ENCODE peak calls at places on chromosome 6, in seven cellular contexts. N is GM12865, H is fibroblast of lung, A is Calu3, I is fibroblast of mammary gland, K is heart left ventricle, D is psoas muscle. Q is an unnamed sample.

GRCh38 chr6:551829-552350 is 105.0 kb downstream of the HUS1B start:
- DNase-seq in I (no peak), K (no peak), A (no peak), N (no peak), D (no peak), H (no peak), Q (no peak)

GRCh38 chr6:95973976-95974375 is 41.8 kb upstream of the FUT9 start:
- DNase-seq in I (no peak), N (no peak), K (no peak), D (no peak), H (no peak), A (no peak), Q (no peak)

GRCh38 chr6:21587182-21587924 is 6.2 kb upstream of the SOX4 start:
- DNase-seq in N (peak), A (peak), K (peak), I (peak), H (peak), D (peak), Q (peak)

GRCh38 chr6:36906539-36906938 is 20.8 kb downstream of the C6orf89 start:
- DNase-seq in I (no peak), K (peak), H (no peak), N (no peak), D (no peak), A (no peak), Q (no peak)

GRCh38 chr6:111468329-111469012 is 14.5 kb downstream of the REV3L start:
- DNase-seq in K (no peak), D (no peak), I (peak), N (no peak), A (peak), H (peak), Q (no peak)

GRCh38 chr6:17740559-17741220 is 34.0 kb upstream of the NUP153 start:
- DNase-seq in D (no peak), H (no peak), N (no peak), K (no peak), A (no peak), I (no peak), Q (peak)

GRCh38 chr6:2817778-2818443 is 23.8 kb downstream of the SERPINB1 start:
- DNase-seq in N (no peak), H (peak), D (no peak), K (no peak), I (peak), A (no peak), Q (peak)

GRCh38 chr6:34688956-34689355 is 7.6 kb downstream of the ILRUN start:
- DNase-seq in N (no peak), K (no peak), A (no peak), I (no peak), H (no peak), D (no peak), Q (no peak)

GRCh38 chr6:24589334-24589733 is 56.7 kb downstream of the KIAA0319 start:
- DNase-seq in A (no peak), N (no peak), D (no peak), H (no peak), I (no peak), K (no peak), Q (no peak)

GRCh38 chr6:159229526-159229925 is 60.3 kb downstream of the FNDC1 start:
- DNase-seq in H (no peak), D (no peak), A (no peak), K (no peak), I (no peak), N (no peak), Q (no peak)

GRCh38 chr6:87817226-87817625 is 115.2 kb upstream of the AKIRIN2 start:
- DNase-seq in H (peak), A (no peak), I (peak), K (no peak), N (no peak), D (no peak), Q (no peak)

GRCh38 chr6:168576388-168576787 is 135.4 kb downstream of the SMOC2 start:
- DNase-seq in H (no peak), A (no peak), I (no peak), D (no peak), K (no peak), N (no peak), Q (no peak)

GRCh38 chr6:34953084-34954025 is 64.3 kb downstream of the ANKS1A start:
- DNase-seq in I (peak), H (peak), K (no peak), D (no peak), A (peak), N (no peak), Q (peak)

GRCh38 chr6:28695671-28696537 is 170.2 kb downstream of the GPX5 start:
- DNase-seq in A (no peak), I (peak), H (peak), K (no peak), N (no peak), D (no peak), Q (no peak)

GRCh38 chr6:90677440-90677839 is 90.6 kb upstream of the MAP3K7 start:
- DNase-seq in I (no peak), K (no peak), D (no peak), H (no peak), N (no peak), A (no peak), Q (no peak)

GRCh38 chr6:35036828-35037095 is 104.4 kb downstream of the TCP11 start:
- DNase-seq in D (no peak), N (no peak), K (no peak), I (no peak), A (no peak), H (no peak), Q (no peak)

GRCh38 chr6:3228791-3229565 is 1.5 kb upstream of the TUBB2B start:
- DNase-seq in H (peak), I (no peak), N (no peak), D (no peak), K (no peak), A (no peak), Q (no peak)

GRCh38 chr6:30325873-30326445 is 768 bp upstream of the TRIM39 start:
- DNase-seq in D (peak), I (peak), K (no peak), A (no peak), H (peak), N (peak), Q (no peak)

GRCh38 chr6:11615214-11615602 is 77.7 kb downstream of the TMEM170B start:
- DNase-seq in A (no peak), I (peak), H (peak), N (no peak), D (no peak), K (no peak), Q (no peak)

GRCh38 chr6:11616200-11616611 is 78.7 kb downstream of the TMEM170B start:
- DNase-seq in N (no peak), K (no peak), H (peak), D (no peak), A (no peak), I (peak), Q (no peak)

GRCh38 chr6:11621119-11621518 is 83.6 kb downstream of the TMEM170B start:
- DNase-seq in I (no peak), A (no peak), K (no peak), N (no peak), H (no peak), D (no peak), Q (no peak)

GRCh38 chr6:11622156-11622555 is 84.6 kb downstream of the TMEM170B start:
- DNase-seq in H (no peak), N (no peak), D (no peak), A (no peak), K (no peak), I (no peak), Q (no peak)

GRCh38 chr6:11618533-11618932 is 81.0 kb downstream of the TMEM170B start:
- DNase-seq in K (no peak), D (no peak), H (peak), I (peak), N (peak), A (no peak), Q (peak)
- TF ChIP-seq CTCF in K (no peak), D (no peak), H (peak), I (peak), N (peak), A (no peak), Q (peak)

DNA sequence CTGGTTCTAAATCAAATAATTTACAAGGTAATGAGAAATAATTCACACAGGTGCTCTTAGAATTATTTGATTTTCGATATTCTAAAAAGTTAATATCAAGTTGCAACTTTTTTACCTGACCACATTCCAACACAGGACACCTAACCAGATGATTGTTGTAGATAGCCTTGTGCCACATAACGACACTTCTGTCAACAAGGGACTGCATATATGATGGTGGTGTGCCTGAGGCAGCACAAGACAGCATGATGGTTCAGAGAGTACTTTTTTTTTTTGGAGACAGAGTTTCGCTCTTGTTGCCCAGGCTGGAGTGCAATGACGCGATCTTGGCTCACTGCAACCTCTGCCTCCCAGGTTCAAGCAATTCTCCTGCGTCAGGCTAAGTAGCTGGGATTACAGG is 66.2 kb upstream of the TMEM30A start:
- DNase-seq in A (no peak), I (no peak), K (no peak), D (no peak), H (no peak), N (no peak), Q (no peak)
- TF ChIP-seq CTCF in A (no peak), I (no peak), K (no peak), D (no peak), H (no peak), N (no peak), Q (no peak)

GRCh38 chr6:130434174-130434873 is 68.5 kb downstream of the TMEM200A start:
- DNase-seq in K (no peak), H (peak), N (no peak), D (no peak), I (peak), A (no peak), Q (peak)
- TF ChIP-seq CTCF in K (no peak), H (no peak), N (no peak), D (no peak), I (no peak), A (no peak), Q (no peak)

DNA sequence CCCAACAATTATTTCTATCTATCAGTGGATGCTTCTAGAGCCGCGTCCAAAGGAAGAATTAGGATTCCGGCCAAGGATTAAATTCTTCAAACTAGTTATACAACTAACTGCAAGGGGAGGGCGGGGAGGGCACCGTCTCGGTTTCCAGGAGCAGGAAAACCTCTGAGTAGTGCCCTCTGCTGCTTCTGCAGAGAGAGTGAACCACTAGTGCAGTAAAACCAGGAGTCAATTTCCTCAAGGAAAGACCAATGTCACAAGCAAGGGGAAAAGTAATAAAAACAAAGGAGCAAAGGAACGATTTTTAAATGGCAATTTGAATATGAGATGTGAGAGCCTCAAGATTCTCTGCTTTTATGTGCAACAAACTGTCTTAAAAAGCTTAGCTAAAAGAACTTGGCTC is 16.5 kb upstream of the UBE2J1 start:
- DNase-seq in N (no peak), D (no peak), A (peak), K (no peak), H (peak), I (peak), Q (peak)
- TF ChIP-seq CTCF in N (peak), D (peak), A (peak), K (peak), H (peak), I (peak), Q (peak)

GRCh38 chr6:118697554-118697953 is 46.2 kb upstream of the CEP85L start:
- DNase-seq in D (no peak), N (no peak), K (no peak), H (no peak), A (no peak), I (no peak), Q (no peak)

GRCh38 chr6:118693562-118693961 is 42.2 kb upstream of the CEP85L start:
- DNase-seq in A (no peak), I (no peak), D (no peak), K (no peak), H (no peak), N (no peak), Q (no peak)

DNA sequence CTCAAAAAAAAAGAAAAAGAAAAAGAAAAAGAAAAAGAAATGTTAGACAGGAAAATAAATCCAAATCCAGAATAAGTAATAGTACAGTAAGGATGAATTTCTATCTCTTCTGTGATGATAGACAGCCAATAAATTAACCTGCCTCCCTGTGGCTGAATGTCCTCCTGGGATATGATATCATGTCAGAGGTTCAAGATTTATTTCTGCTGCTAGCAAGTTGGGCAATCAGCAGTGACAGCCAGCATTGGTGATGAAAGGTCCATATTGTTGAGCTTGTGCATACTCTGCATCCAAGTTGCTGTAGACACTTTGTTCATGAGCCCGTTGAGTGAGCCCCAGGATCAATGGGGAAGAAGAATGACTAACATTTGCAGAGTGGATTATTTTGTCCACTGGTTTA is 44.9 kb upstream of the CEP85L start:
- DNase-seq in K (no peak), H (no peak), D (no peak), A (no peak), N (no peak), I (peak), Q (no peak)
- TF ChIP-seq CTCF in K (no peak), H (no peak), D (no peak), A (no peak), N (no peak), I (no peak), Q (no peak)

Q was measured in MCF 10A.